ENCODE peak calls at places on chromosomes 12 and 14, in six cellular contexts. Q is H4; J is GM23338; V is activated CD4-positive, alpha-beta T cell treated with anti-CD3 and anti-CD28 coated beads for 4 hours; H is RCC 7860; E is GM06990. C is an unnamed sample.

GRCh38 chr12:30719060-30719459 is 23.4 kb upstream of the IPO8 start:
- DNase-seq in Q (peak; percentile 37), J (no peak), V (no peak), H (peak; percentile 27), E (no peak), C (no peak)

GRCh38 chr14:101074124-101075024 is 170.9 kb upstream of the RTL1 start:
- DNase-seq in Q (no peak), J (no peak), V (no peak), H (no peak), E (no peak), C (peak; percentile 15)

GRCh38 chr14:71319646-71320045 is 412.4 kb downstream of the PCNX1 start:
- DNase-seq in Q (peak; percentile 10), J (peak; percentile 26), V (no peak), H (no peak), E (no peak), C (no peak)

GRCh38 chr14:100275214-100275613 is 31.0 kb downstream of the SLC25A29 start:
- DNase-seq in Q (no peak), J (peak; percentile 62), V (no peak), H (no peak), E (no peak), C (no peak)

GRCh38 chr12:131040491-131040890 is 86.8 kb downstream of the ADGRD1 start:
- DNase-seq in Q (no peak), J (no peak), V (no peak), H (no peak), E (no peak), C (no peak)

GRCh38 chr12:10073266-10073665 is 25.5 kb downstream of the CLEC1A start:
- DNase-seq in Q (no peak), J (no peak), V (no peak), H (no peak), E (no peak), C (no peak)

GRCh38 chr12:20109667-20110066 is 258.7 kb upstream of the PDE3A start:
- DNase-seq in Q (no peak), J (peak; percentile 17), V (no peak), H (no peak), E (no peak), C (no peak)

GRCh38 chr14:68932219-68932618 is 46.9 kb downstream of the ACTN1 start:
- DNase-seq in Q (no peak), J (no peak), V (no peak), H (no peak), E (no peak), C (no peak)

GRCh38 chr14:99809376-99809775 is 16.2 kb downstream of the EML1 start:
- DNase-seq in Q (no peak), J (no peak), V (no peak), H (no peak), E (no peak), C (no peak)

GRCh38 chr12:104420868-104421267 is 35.9 kb upstream of the CHST11 start:
- DNase-seq in Q (no peak), J (no peak), V (no peak), H (no peak), E (no peak), C (no peak)

GRCh38 chr12:105253882-105254513 is 18.0 kb upstream of the APPL2 start:
- DNase-seq in Q (peak; percentile 19), J (no peak), V (no peak), H (peak; percentile 82), E (no peak), C (no peak)

GRCh38 chr14:91284146-91284790 is 39.8 kb upstream of the GPR68 start:
- DNase-seq in Q (no peak), J (no peak), V (no peak), H (peak; percentile 30), E (no peak), C (no peak)

GRCh38 chr14:91394105-91395081 is 23.2 kb downstream of the CCDC88C start:
- DNase-seq in Q (no peak), J (no peak), V (no peak), H (no peak), E (no peak), C (no peak)

GRCh38 chr14:89164168-89165074 is 252.6 kb downstream of the FOXN3 start:
- DNase-seq in Q (no peak), J (no peak), V (no peak), H (no peak), E (peak; percentile 29), C (no peak)

GRCh38 chr12:49950310-49951251 is at the start of gene AQP2:
- DNase-seq in Q (no peak), J (no peak), V (no peak), H (no peak), E (no peak), C (no peak)

GRCh38 chr12:108773798-108774788 is 42.8 kb upstream of the CORO1C start:
- DNase-seq in Q (peak; percentile 31), J (peak; percentile 31), V (no peak), H (peak; percentile 20), E (no peak), C (peak; percentile 39)

GRCh38 chr12:69274861-69275260 is 35.5 kb downstream of the CPSF6 start:
- DNase-seq in Q (no peak), J (no peak), V (no peak), H (no peak), E (no peak), C (no peak)

GRCh38 chr12:2958432-2959193 is 584 bp upstream of the TEAD4 start:
- DNase-seq in Q (peak; percentile 75), J (peak; percentile 61), V (no peak), H (peak; percentile 70), E (no peak), C (peak; percentile 54)

GRCh38 chr14:74257078-74257987 is 18.1 kb downstream of the VSX2 start:
- DNase-seq in Q (no peak), J (peak; percentile 78), V (peak; percentile 57), H (no peak), E (peak; percentile 73), C (peak; percentile 44)

GRCh38 chr12:12985817-12986408 is 14.2 kb downstream of the HEBP1 start:
- DNase-seq in Q (peak; percentile 39), J (peak; percentile 91), V (no peak), H (no peak), E (no peak), C (no peak)

GRCh38 chr12:107393043-107393725 is 292.4 kb upstream of the PWP1 start:
- DNase-seq in Q (no peak), J (no peak), V (no peak), H (peak; percentile 48), E (no peak), C (no peak)

GRCh38 chr12:15928870-15929571 is 17.9 kb downstream of the DERA start:
- DNase-seq in Q (no peak), J (peak; percentile 45), V (no peak), H (no peak), E (no peak), C (no peak)

GRCh38 chr14:21093769-21094681 is 4.4 kb downstream of the ZNF219 start:
- DNase-seq in Q (no peak), J (peak; percentile 97), V (no peak), H (peak; percentile 38), E (no peak), C (no peak)

GRCh38 chr14:62939970-62940369 is 105.3 kb downstream of the KCNH5 start:
- DNase-seq in Q (no peak), J (no peak), V (no peak), H (no peak), E (no peak), C (no peak)

GRCh38 chr12:32377344-32378000 is 21.9 kb upstream of the FGD4 start:
- DNase-seq in Q (no peak), J (no peak), V (no peak), H (no peak), E (no peak), C (no peak)